ENCODE peak calls at places on chromosomes 4 and X, in six cellular contexts. J, S, E, A, M and H are unnamed samples.

GRCh38 chrX:65601126-65601525 is 66.3 kb upstream of the MSN start:
- DNase-seq in M (no peak), S (no peak), J (no peak), E (no peak), A (no peak), H (no peak)

GRCh38 chrX:44400588-44400987 is 57.1 kb upstream of the EFHC2 start:
- DNase-seq in A (no peak), E (no peak), J (no peak), S (no peak), M (no peak), H (no peak)

GRCh38 chrX:126580877-126581276 is 28.3 kb upstream of the DCAF12L1 start:
- DNase-seq in J (peak; percentile 12), A (no peak), M (no peak), S (no peak), E (no peak), H (no peak)

GRCh38 chr4:140865830-140866229 is 109.6 kb upstream of the TBC1D9 start:
- DNase-seq in E (no peak), A (no peak), S (no peak), J (no peak), M (no peak), H (no peak)

GRCh38 chr4:3266076-3266475 is 17.1 kb downstream of the MSANTD1 start:
- DNase-seq in A (peak; percentile 36), E (no peak), M (no peak), S (no peak), J (no peak), H (no peak)

GRCh38 chrX:108537005-108537404 is 97.4 kb downstream of the COL4A5 start:
- DNase-seq in S (peak; percentile 22), M (no peak), A (no peak), J (peak; percentile 21), E (peak; percentile 17), H (peak; percentile 2)

GRCh38 chrX:70998402-70999027 is 67.6 kb upstream of the SLC7A3 start:
- DNase-seq in E (no peak), A (peak; percentile 46), M (no peak), S (peak; percentile 37), J (no peak), H (peak; percentile 13)

GRCh38 chr4:152968806-152969394 is 32.8 kb downstream of the FHDC1 start:
- DNase-seq in E (no peak), A (no peak), S (no peak), M (no peak), J (no peak), H (no peak)

GRCh38 chr4:177235026-177235425 is 74.6 kb upstream of the NEIL3 start:
- DNase-seq in J (no peak), S (no peak), M (no peak), E (no peak), A (no peak), H (no peak)

GRCh38 chr4:183666088-183666487 is 7.0 kb downstream of the TRAPPC11 start:
- DNase-seq in E (no peak), S (no peak), J (no peak), M (no peak), A (no peak), H (no peak)

GRCh38 chrX:136768469-136769084 is 12.2 kb downstream of the ARHGEF6 start:
- DNase-seq in J (peak; percentile 20), E (peak; percentile 58), S (no peak), M (no peak), A (no peak), H (peak; percentile 77)

GRCh38 chr4:109078724-109079123 is 223.7 kb downstream of the COL25A1 start:
- DNase-seq in M (no peak), J (no peak), E (no peak), S (no peak), A (no peak), H (no peak)

DNA sequence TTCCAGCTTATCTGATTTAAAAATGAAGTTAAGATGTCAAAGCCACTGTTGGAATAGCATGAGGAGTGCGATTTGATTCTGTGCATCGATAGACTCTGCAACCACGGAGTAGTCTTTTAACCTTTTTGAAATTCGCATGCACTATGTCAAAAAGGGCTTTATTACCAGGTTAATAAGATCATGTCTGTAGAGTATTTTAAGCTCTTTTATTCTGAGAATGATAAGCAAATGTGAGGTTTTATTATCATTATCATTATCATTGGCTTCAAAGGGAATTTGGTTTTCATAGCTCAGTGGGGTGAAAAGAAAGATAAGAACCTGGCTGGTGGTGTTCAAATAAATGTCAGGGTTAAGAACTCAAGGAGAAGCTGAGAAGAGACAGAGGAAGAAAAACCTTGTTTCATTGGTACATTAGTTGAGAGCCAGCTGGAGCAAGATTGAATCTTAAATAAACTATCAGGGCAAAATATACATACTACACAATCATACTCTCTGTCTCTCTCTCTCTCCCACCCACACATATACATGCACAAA is 102.6 kb downstream of the MMRN1 start:
- DNase-seq in E (no peak), J (peak; percentile 51), S (no peak), A (no peak), M (no peak), H (no peak)
- TF ChIP-seq GABPA in E (no peak), J (no peak), S (no peak), A (no peak), M (no peak), H (no peak)

GRCh38 chrX:24398766-24399165 is 38.3 kb downstream of the SUPT20HL1 start:
- DNase-seq in M (no peak), J (no peak), S (no peak), A (no peak), E (no peak), H (no peak)
- TF ChIP-seq GABPA in M (no peak), J (no peak), S (no peak), A (no peak), E (no peak), H (no peak)

GRCh38 chr4:157045507-157046127 is 30.3 kb upstream of the GLRB start:
- DNase-seq in A (no peak), J (peak; percentile 53), S (peak; percentile 47), E (peak; percentile 11), M (no peak), H (no peak)

GRCh38 chr4:157048248-157048647 is 27.7 kb upstream of the GLRB start:
- DNase-seq in E (no peak), A (no peak), J (no peak), M (no peak), S (no peak), H (no peak)

GRCh38 chr4:157040380-157040779 is 35.6 kb upstream of the GLRB start:
- DNase-seq in E (no peak), A (no peak), S (no peak), J (no peak), M (no peak), H (no peak)

GRCh38 chr4:157043131-157043530 is 32.8 kb upstream of the GLRB start:
- DNase-seq in E (no peak), S (peak; percentile 2), M (no peak), A (peak; percentile 47), J (peak; percentile 4), H (peak; percentile 10)
- TF ChIP-seq GABPA in E (no peak), S (no peak), M (no peak), A (no peak), J (no peak), H (no peak)

GRCh38 chr4:67438975-67439374 is 106.3 kb downstream of the CENPC start:
- DNase-seq in A (no peak), J (no peak), S (no peak), M (no peak), E (no peak), H (no peak)

GRCh38 chr4:67436742-67437141 is 108.6 kb downstream of the CENPC start:
- DNase-seq in J (no peak), M (peak; percentile 8), A (no peak), S (no peak), E (no peak), H (no peak)

DNA sequence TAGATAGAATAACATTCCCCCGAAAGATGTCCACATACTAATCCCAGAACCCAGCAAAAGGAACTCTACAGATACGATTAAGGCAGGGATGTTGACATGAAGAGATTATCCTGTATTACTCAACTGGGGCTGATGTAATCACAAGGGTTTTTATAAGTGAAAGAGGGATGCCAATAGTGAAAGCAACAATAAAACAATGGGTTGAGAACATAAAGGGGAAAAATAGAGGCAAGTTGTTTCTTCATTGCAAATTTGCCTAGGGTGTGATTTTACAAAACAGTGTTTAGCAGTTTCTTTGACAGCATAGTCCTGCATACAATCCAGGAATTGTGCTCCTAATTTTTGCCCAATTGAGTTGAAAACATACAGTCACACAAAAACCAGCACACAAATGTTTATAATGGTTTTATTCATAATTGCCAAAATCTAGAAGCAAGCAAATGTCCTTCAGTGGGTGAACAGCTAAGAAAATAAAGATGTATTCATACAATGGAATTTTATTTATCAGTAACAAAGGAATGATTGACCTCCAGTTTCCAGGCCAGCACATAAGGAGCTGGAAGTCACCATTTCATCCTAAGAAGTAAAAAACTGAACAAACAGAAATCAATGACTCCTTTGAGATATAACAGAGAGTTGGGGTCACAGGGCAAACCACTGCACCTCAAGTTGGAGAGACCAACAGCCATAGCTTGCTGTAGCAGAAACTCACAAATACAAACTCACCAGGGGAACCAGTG is 107.2 kb downstream of the CENPC start:
- DNase-seq in S (peak; percentile 11), E (no peak), M (no peak), A (no peak), J (no peak), H (peak; percentile 27)
- TF ChIP-seq GABPA in S (no peak), E (no peak), M (no peak), A (no peak), J (no peak), H (no peak)

GRCh38 chr4:146522098-146522861 is 540 bp upstream of the SLC10A7 start:
- DNase-seq in M (peak; percentile 46), E (peak; percentile 82), A (peak; percentile 86), S (peak; percentile 63), J (peak; percentile 91), H (peak; percentile 58)

GRCh38 chr4:146522862-146523205 is 1.1 kb upstream of the SLC10A7 start:
- DNase-seq in M (no peak), E (no peak), A (no peak), S (peak; percentile 8), J (no peak), H (peak; percentile 25)

GRCh38 chr4:146520894-146521542 is 722 bp downstream of the SLC10A7 start:
- DNase-seq in S (peak; percentile 71), J (peak; percentile 20), E (peak; percentile 31), A (no peak), M (peak; percentile 32), H (peak; percentile 57)

GRCh38 chr4:146524663-146525062 is 2.9 kb upstream of the SLC10A7 start:
- DNase-seq in S (no peak), E (no peak), A (no peak), J (no peak), M (no peak), H (no peak)

DNA sequence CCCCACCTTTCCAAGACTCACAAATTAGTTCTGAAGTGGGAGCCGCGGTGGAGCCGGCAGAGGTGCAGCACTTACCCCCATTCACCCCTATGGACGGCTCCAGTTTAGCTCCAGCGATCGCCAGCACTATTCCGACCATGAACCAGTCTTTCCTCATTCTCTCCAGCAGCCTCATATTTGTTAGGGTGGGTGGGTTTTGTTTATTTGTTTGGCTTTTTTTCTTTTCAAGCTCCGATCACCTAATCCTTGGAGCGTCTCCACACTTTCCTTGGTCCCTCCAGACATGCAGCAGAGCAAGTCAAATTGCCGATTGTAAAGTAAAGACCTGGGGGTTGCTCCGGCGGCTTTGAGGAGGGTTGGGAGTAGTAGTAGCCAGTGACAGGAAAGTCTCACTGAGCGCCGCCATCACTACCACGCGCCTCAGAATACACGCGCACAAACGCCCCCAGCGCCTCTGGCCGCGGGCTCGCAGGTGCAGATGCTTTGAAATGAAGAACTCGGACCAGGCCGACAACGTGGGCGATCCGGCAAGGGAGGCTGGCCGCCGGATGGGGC is at the start of gene SLC10A7:
- DNase-seq in A (peak; percentile 78), E (peak; percentile 71), M (peak; percentile 33), J (peak; percentile 84), S (peak; percentile 58), H (no peak)
- TF ChIP-seq GABPA in A (no peak), E (no peak), M (no peak), J (no peak), S (no peak), H (no peak)